ENCODE peak calls at places on chromosome 17, in five cellular contexts. Q, P, C, S and R are unnamed samples.

GRCh38 chr17:81075307-81075706 is 40.4 kb downstream of the BAIAP2 start:
- DNase-seq in C (no peak), S (no peak), Q (no peak), P (no peak), R (no peak)

GRCh38 chr17:1724351-1724868 is at the start of gene WDR81:
- DNase-seq in C (peak), P (peak), Q (peak), S (peak), R (no peak)

GRCh38 chr17:75806822-75807500 is 22.4 kb downstream of the UNK start:
- DNase-seq in S (no peak), C (no peak), Q (no peak), P (no peak), R (no peak)

GRCh38 chr17:45430738-45431530 is 1.7 kb downstream of the ARHGAP27 start:
- DNase-seq in Q (peak), C (peak), S (peak), P (peak), R (no peak)

GRCh38 chr17:61764846-61765245 is 98.5 kb downstream of the BRIP1 start:
- DNase-seq in C (no peak), Q (no peak), P (no peak), S (no peak), R (no peak)

GRCh38 chr17:8382052-8382879 is 727 bp downstream of the RPL26 start:
- DNase-seq in Q (no peak), P (no peak), S (no peak), C (no peak), R (no peak)

GRCh38 chr17:18990331-18990730 is 14.2 kb downstream of the FAM83G start:
- DNase-seq in S (no peak), P (no peak), Q (no peak), C (no peak), R (no peak)

GRCh38 chr17:70767102-70767701 is 597.9 kb downstream of the KCNJ2 start:
- DNase-seq in C (peak), S (no peak), Q (no peak), P (no peak), R (no peak)

GRCh38 chr17:68125471-68125870 is 89.9 kb downstream of the KPNA2 start:
- DNase-seq in C (no peak), Q (no peak), S (no peak), P (no peak), R (no peak)

GRCh38 chr17:10879110-10879509 is 41.2 kb upstream of the PIRT start:
- DNase-seq in P (no peak), Q (peak), S (peak), C (no peak), R (no peak)

GRCh38 chr17:19707728-19708221 is 8.6 kb downstream of the SLC47A2 start:
- DNase-seq in C (no peak), S (no peak), Q (no peak), P (peak), R (no peak)

GRCh38 chr17:2612630-2613029 is 19.2 kb downstream of the PAFAH1B1 start:
- DNase-seq in P (no peak), Q (no peak), S (no peak), C (no peak), R (no peak)

GRCh38 chr17:31696703-31697325 is 162.2 kb downstream of the COPRS start:
- DNase-seq in Q (no peak), P (no peak), S (no peak), C (no peak), R (no peak)

GRCh38 chr17:72654746-72655145 is 437.7 kb downstream of the SLC39A11 start:
- DNase-seq in S (peak), Q (no peak), P (no peak), C (no peak), R (no peak)

GRCh38 chr17:76433693-76434092 is 19.3 kb downstream of the UBE2O start:
- DNase-seq in Q (no peak), S (no peak), P (no peak), C (no peak), R (no peak)

GRCh38 chr17:41799366-41799765 is 12.4 kb downstream of the P3H4 start:
- DNase-seq in C (no peak), S (no peak), P (no peak), Q (no peak), R (no peak)

GRCh38 chr17:55462711-55463110 is 41.1 kb upstream of the MMD start:
- DNase-seq in Q (no peak), P (no peak), C (no peak), S (no peak), R (no peak)

GRCh38 chr17:29622337-29623282 is at the start of gene CORO6:
- DNase-seq in Q (peak), S (peak), P (no peak), C (peak), R (no peak)

GRCh38 chr17:13337171-13337570 is 264.6 kb downstream of the HS3ST3A1 start:
- DNase-seq in P (no peak), Q (no peak), C (no peak), S (no peak), R (no peak)

GRCh38 chr17:44707755-44708400 is 587 bp upstream of the DBF4B start:
- DNase-seq in Q (no peak), C (no peak), P (no peak), S (no peak), R (no peak)

GRCh38 chr17:63497708-63498483 is 21.0 kb downstream of the ACE start:
- DNase-seq in S (no peak), Q (no peak), P (no peak), C (no peak), R (no peak)

GRCh38 chr17:41619162-41619933 is 5.0 kb downstream of the KRT17 start:
- DNase-seq in S (no peak), C (no peak), Q (no peak), P (peak), R (no peak)

GRCh38 chr17:76733618-76733957 is 3.5 kb downstream of the SRSF2 start:
- DNase-seq in P (no peak), C (no peak), S (no peak), Q (no peak), R (no peak)

GRCh38 chr17:83203073-83203471 is 123.7 kb downstream of the METRNL start:
- DNase-seq in S (peak), P (peak), C (no peak), Q (peak), R (no peak)

GRCh38 chr17:37742114-37742761 is 2.6 kb downstream of the HNF1B start:
- DNase-seq in Q (no peak), C (no peak), P (no peak), S (peak), R (no peak)

GRCh38 chr17:76432004-76432403 is 20.9 kb downstream of the UBE2O start:
- DNase-seq in P (no peak), C (no peak), S (no peak), Q (no peak), R (no peak)

GRCh38 chr17:83191388-83192160 is 112.2 kb downstream of the METRNL start:
- DNase-seq in S (no peak), C (no peak), P (peak), Q (no peak), R (no peak)

GRCh38 chr17:80681215-80681614 is 136.6 kb downstream of the RPTOR start:
- DNase-seq in Q (no peak), C (no peak), S (no peak), P (no peak), R (no peak)

GRCh38 chr17:46964315-46965265 is 14.5 kb downstream of the RPRML start:
- DNase-seq in P (no peak), Q (no peak), S (no peak), C (no peak), R (no peak)

GRCh38 chr17:41915020-41915419 is 3.7 kb downstream of the ACLY start:
- DNase-seq in S (no peak), P (no peak), C (no peak), Q (no peak), R (no peak)

GRCh38 chr17:21689604-21690003 is 2.7 kb upstream of the KCNJ18 start:
- DNase-seq in P (no peak), S (no peak), C (no peak), Q (no peak), R (no peak)

GRCh38 chr17:54882371-54882770 is 18.3 kb upstream of the TOM1L1 start:
- DNase-seq in S (no peak), Q (no peak), P (no peak), C (no peak), R (no peak)

GRCh38 chr17:30530346-30531025 is 53.3 kb downstream of the GOSR1 start:
- DNase-seq in C (no peak), Q (no peak), S (no peak), P (no peak), R (no peak)

GRCh38 chr17:44794699-44795413 is 35.2 kb downstream of the GJC1 start:
- DNase-seq in P (no peak), Q (no peak), S (no peak), C (no peak), R (peak)

DNA sequence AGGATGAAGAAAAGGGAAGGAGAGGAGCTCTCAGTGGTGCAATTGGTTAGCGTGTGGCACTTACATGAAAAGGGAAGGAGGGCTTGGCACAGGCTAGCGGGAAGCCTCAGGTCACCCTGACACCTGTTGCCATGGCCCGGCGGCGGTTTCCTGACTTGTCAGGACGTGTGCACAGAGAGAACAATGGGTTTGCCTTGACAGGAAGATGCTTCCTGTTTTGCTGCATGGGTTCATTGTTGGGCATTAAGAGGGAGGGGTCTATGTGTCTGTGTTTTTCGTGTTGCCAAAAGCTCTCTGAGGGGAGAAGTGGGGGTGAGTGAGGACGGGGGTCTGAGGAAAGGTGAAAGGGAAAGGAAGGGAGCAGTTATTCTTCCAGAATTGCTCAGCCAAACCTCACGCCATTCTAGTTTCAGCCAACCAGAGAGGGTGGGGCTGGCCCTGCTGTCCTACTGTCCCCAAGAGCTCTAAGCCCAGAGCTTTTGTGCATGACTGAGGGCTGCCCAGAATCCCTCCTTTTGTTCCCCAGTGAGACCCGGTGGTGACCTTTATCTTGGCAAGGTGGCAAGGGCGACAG is 17.1 kb upstream of the CCR7 start:
- DNase-seq in Q (peak), C (no peak), P (peak), S (peak), R (no peak)
- TF ChIP-seq POLR2AphosphoS5 in Q (no peak), C (no peak), P (peak), S (peak), R (no peak)

GRCh38 chr17:28363186-28363585 is 1.8 kb downstream of the SEBOX start:
- DNase-seq in P (no peak), S (no peak), Q (no peak), C (no peak), R (no peak)

GRCh38 chr17:28357901-28358197 is 522 bp upstream of the POLDIP2 start:
- DNase-seq in Q (no peak), C (no peak), P (no peak), S (no peak), R (no peak)

DNA sequence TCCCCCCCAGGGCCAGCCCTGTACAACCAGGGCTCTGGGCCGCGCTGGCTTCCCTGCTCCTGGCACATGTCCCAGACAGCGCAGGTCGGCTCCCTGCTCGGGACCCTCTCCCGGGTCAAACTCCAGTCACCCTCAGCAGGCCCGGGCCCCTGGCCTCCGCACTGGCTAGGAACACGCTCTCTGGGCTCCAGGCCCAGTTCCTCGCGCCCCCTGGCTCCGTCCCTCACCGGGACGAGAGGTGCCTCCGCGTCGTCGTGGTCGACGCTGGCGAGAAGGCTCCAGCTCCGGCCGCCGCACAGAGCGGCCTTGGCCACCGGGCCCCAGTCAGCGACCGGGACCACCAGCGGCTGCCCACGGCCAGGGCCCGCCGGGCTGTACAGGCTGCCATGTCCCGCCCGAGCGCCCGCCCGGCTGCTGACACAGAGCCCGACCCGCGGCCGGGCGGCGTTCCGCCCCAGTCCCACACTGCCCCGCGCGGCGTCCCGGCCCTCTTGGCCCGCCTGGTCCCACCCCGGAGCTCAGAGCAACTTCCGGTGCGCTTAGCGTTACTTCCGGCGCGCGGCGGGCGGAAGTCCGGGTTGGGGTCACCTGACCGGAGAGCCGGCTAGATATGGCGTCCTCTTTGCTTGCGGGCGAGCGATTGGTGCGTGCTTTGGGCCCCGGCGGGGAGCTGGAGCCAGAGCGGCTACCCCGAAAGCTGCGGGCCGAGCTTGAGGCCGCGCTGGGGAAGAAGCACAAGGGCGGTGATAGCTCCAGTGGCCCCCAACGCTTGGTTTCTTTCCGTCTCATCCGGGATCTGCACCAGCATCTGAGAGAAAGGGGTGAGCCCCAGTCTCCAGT is at the start of gene POLDIP2:
- DNase-seq in P (peak), Q (peak), S (peak), C (peak), R (peak)
- TF ChIP-seq POLR2AphosphoS5 in P (peak), Q (peak), S (peak), C (peak), R (peak)

DNA sequence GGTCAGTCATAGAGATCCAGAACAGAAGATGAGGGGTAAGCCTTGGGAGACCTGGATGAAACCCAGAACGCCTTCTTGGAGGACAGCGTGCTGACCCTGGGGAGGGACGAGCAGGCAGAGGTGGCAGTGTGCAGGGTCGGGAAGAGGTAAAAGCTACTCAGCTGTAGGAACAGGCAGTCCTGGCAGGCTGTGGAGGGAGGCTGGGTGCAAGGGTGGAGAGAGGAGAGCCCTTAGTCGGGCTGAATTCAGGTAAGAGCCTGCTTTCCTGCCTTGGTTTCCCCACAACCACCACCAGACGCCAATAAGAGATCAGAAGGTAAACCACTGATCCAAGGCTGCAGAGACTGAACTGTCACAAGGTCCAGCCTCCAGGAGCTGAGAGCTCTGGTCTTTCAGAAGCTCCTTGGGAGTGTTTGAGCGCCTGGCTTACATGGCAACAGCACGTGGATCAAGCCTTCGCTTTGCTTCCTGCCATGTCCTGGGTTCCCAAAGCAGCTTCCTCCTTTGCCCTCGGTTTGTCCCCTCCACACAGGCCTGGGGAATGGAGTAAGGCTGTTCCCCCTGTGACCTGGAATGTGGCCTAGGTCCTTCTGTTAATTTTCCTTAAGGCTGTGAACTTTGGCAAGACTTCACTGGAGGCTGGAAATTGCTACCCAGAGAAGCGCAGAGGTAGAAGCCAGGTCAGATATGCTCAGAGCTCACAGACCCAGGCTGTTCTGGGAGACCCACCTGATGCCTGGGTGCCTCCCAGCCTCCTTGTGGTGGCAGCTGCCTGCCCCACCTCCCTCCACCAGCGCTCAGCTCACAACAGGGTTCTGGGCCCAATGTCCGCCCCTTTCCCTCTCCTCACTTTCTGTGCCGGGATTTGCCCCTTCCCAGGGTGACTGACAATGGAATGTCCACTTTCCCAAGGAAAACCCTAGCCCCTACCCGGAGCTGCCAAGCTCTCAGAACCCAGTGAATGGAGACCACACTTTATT is 3.9 kb upstream of the PDK2 start:
- DNase-seq in P (no peak), S (no peak), Q (no peak), C (no peak), R (no peak)
- TF ChIP-seq POLR2AphosphoS5 in P (no peak), S (no peak), Q (no peak), C (no peak), R (no peak)

GRCh38 chr17:48995332-48995870 is 1.8 kb upstream of the IGF2BP1 start:
- DNase-seq in C (no peak), S (no peak), Q (no peak), P (no peak), R (no peak)
- TF ChIP-seq POLR2AphosphoS5 in C (no peak), S (no peak), Q (no peak), P (no peak), R (peak)

DNA sequence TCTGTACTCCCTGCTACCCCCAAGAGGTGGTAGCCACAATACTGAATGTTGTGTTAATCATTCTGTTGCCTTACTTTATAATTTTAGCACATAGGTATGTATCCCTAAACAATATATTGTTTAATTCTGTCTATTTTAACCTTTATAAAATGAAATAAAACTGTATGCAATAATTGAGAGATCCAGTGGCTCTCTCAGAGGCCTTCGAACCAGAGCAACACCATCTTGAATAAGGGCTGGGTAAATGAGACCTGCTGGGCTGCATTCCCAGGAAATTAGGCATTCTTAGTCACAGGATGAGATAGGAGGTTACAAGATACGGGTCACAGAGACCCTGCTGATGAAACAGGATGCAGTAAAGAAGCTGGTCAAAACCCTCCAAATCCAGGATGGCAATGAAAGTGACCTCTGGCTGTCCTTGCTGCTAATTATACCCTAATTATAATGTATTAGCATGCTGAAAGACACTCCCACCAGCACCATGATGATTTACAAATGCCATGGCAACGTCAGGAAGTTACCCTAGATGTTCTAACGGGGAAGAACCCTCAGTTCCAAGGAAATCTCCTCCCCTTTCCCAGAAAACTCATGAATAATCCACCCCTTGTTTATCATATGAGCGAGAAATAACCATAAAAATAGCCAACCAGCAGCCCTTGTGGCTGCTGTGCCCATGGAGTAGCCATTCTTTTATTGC is 2.0 kb upstream of the CANT1 start:
- DNase-seq in Q (no peak), P (no peak), S (no peak), C (no peak), R (no peak)
- TF ChIP-seq POLR2AphosphoS5 in Q (no peak), P (no peak), S (no peak), C (no peak), R (no peak)

GRCh38 chr17:43559161-43559816 is 13.1 kb upstream of the ETV4 start:
- DNase-seq in P (no peak), S (no peak), Q (no peak), C (no peak), R (no peak)

GRCh38 chr17:43562679-43563146 is 16.6 kb upstream of the ETV4 start:
- DNase-seq in Q (no peak), C (no peak), P (no peak), S (no peak), R (no peak)

GRCh38 chr17:43560461-43561427 is 14.6 kb upstream of the ETV4 start:
- DNase-seq in C (no peak), P (no peak), Q (no peak), S (no peak), R (no peak)

GRCh38 chr17:43564080-43564594 is 18.0 kb upstream of the ETV4 start:
- DNase-seq in P (no peak), S (no peak), C (no peak), Q (no peak), R (no peak)

GRCh38 chr17:43563262-43564079 is 17.3 kb upstream of the ETV4 start:
- DNase-seq in S (no peak), C (no peak), P (no peak), Q (no peak), R (no peak)
- TF ChIP-seq POLR2AphosphoS5 in S (no peak), C (no peak), P (no peak), Q (no peak), R (no peak)

GRCh38 chr17:34169501-34169900 is 85.6 kb upstream of the CCL2 start:
- DNase-seq in C (no peak), S (no peak), Q (no peak), P (no peak), R (no peak)
- TF ChIP-seq POLR2AphosphoS5 in C (no peak), S (no peak), Q (no peak), P (no peak), R (no peak)

GRCh38 chr17:59698143-59698542 is 9.1 kb downstream of the PTRH2 start:
- DNase-seq in S (no peak), P (no peak), C (no peak), Q (no peak), R (no peak)
- TF ChIP-seq POLR2AphosphoS5 in S (no peak), P (no peak), C (no peak), Q (no peak), R (peak)

DNA sequence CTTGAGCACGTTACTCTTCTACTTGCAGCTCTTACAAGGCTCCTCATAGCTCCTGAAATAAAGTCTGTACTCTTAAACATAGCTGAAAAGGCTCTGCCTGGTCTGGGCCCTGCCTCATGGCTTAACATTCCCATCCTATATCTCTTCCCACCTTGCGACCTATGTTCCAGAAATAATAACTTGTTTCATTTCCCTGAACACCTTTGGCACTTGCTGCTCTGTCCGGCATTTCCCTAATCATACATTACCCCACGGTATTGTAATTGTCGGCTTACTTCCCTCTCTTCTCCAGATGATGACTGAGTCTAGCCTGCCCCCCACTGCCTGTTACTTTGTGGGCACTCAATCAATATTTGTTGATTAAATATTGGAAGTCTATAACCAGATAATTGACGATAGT is 23.2 kb upstream of the SUPT4H1 start:
- DNase-seq in P (no peak), S (no peak), Q (no peak), C (no peak), R (no peak)
- TF ChIP-seq POLR2AphosphoS5 in P (no peak), S (no peak), Q (no peak), C (no peak), R (no peak)